ENCODE peak calls at places on chromosomes 6 and 20, in four cellular contexts. J is tibial artery; I is naive thymus-derived CD4-positive, alpha-beta T cell; K is cardiac fibroblast. O is an unnamed sample.

GRCh38 chr20:1949711-1950110 is 44.1 kb downstream of the PDYN start:
- DNase-seq in J (no peak), I (no peak), K (no peak), O (no peak)

GRCh38 chr6:170069611-170070010 is 221.3 kb downstream of the DLL1 start:
- DNase-seq in J (no peak), I (no peak), K (no peak), O (no peak)

GRCh38 chr6:111683749-111684267 is 78.1 kb upstream of the TRAF3IP2 start:
- DNase-seq in J (peak; percentile 68), I (no peak), K (peak; percentile 99), O (no peak)

GRCh38 chr20:31675828-31676533 is 38.3 kb downstream of the COX4I2 start:
- DNase-seq in J (no peak), I (peak; percentile 55), K (peak; percentile 95), O (no peak)

GRCh38 chr6:134446901-134447300 is 129.0 kb upstream of the SGK1 start:
- DNase-seq in J (no peak), I (no peak), K (peak; percentile 69), O (peak; percentile 39)

GRCh38 chr6:137264308-137265075 is 45.3 kb upstream of the IFNGR1 start:
- DNase-seq in J (no peak), I (no peak), K (peak; percentile 17), O (no peak)

GRCh38 chr20:47857142-47857993 is 72.1 kb upstream of the SULF2 start:
- DNase-seq in J (peak; percentile 30), I (no peak), K (peak; percentile 12), O (peak; percentile 62)

GRCh38 chr20:330233-331149 is 5.1 kb downstream of the SOX12 start:
- DNase-seq in J (no peak), I (peak; percentile 61), K (peak; percentile 80), O (peak; percentile 64)

GRCh38 chr6:92767101-92767500 is 652.3 kb downstream of the EPHA7 start:
- DNase-seq in J (no peak), I (no peak), K (no peak), O (peak; percentile 68)

GRCh38 chr20:17611540-17612286 is 41.8 kb downstream of the DSTN start:
- DNase-seq in J (peak; percentile 35), I (no peak), K (peak; percentile 46), O (peak; percentile 74)

GRCh38 chr20:1171461-1172093 is 13.2 kb downstream of the TMEM74B start:
- DNase-seq in J (no peak), I (no peak), K (peak; percentile 48), O (peak; percentile 52)

GRCh38 chr6:44058617-44059358 is 68.5 kb downstream of the MRPL14 start:
- DNase-seq in J (peak; percentile 93), I (no peak), K (peak; percentile 100), O (peak; percentile 96)

GRCh38 chr6:36786055-36786675 is 53.1 kb downstream of the CPNE5 start:
- DNase-seq in J (no peak), I (no peak), K (peak; percentile 21), O (no peak)

GRCh38 chr6:69416739-69417138 is 380.1 kb downstream of the LMBRD1 start:
- DNase-seq in J (no peak), I (no peak), K (peak; percentile 29), O (no peak)

GRCh38 chr20:34215711-34216381 is 25.4 kb upstream of the ASIP start:
- DNase-seq in J (peak; percentile 70), I (peak; percentile 5), K (peak; percentile 57), O (peak; percentile 69)

GRCh38 chr6:145544031-145544430 is 191.3 kb downstream of the EPM2A start:
- DNase-seq in J (no peak), I (no peak), K (peak; percentile 84), O (peak; percentile 93)

GRCh38 chr20:48919336-48919881 is 2.1 kb upstream of the ARFGEF2 start:
- DNase-seq in J (no peak), I (no peak), K (no peak), O (no peak)

GRCh38 chr20:17873410-17874270 is 95.0 kb downstream of the SNX5 start:
- DNase-seq in J (peak; percentile 91), I (no peak), K (peak; percentile 82), O (peak; percentile 70)

GRCh38 chr6:27651371-27651732 is 178.4 kb upstream of the ZNF184 start:
- DNase-seq in J (no peak), I (no peak), K (peak; percentile 24), O (peak; percentile 65)

GRCh38 chr6:83062225-83062624 is 3.4 kb downstream of the UBE3D start:
- DNase-seq in J (no peak), I (no peak), K (peak; percentile 50), O (no peak)

GRCh38 chr6:1024587-1024986 is 287.3 kb upstream of the FOXQ1 start:
- DNase-seq in J (no peak), I (no peak), K (no peak), O (peak; percentile 24)

GRCh38 chr6:939526-940252 is 246.8 kb upstream of the EXOC2 start:
- DNase-seq in J (no peak), I (no peak), K (no peak), O (no peak)

GRCh38 chr20:32035398-32035852 is 16.6 kb upstream of the HCK start:
- DNase-seq in J (no peak), I (no peak), K (no peak), O (no peak)

GRCh38 chr6:56058636-56059035 is 183.2 kb upstream of the BMP5 start:
- DNase-seq in J (no peak), I (no peak), K (no peak), O (no peak)

GRCh38 chr6:24899647-24900325 is 36.0 kb downstream of the RIPOR2 start:
- DNase-seq in J (no peak), I (peak; percentile 46), K (no peak), O (no peak)

GRCh38 chr6:132812756-132813172 is 1.6 kb upstream of the RPS12 start:
- DNase-seq in J (no peak), I (no peak), K (peak; percentile 50), O (peak; percentile 13)

GRCh38 chr6:11766056-11766455 is 12.5 kb downstream of the ADTRP start:
- DNase-seq in J (no peak), I (no peak), K (peak; percentile 54), O (peak; percentile 25)

GRCh38 chr20:38692436-38693411 is 31.6 kb upstream of the SLC32A1 start:
- DNase-seq in J (peak; percentile 31), I (peak; percentile 26), K (peak; percentile 78), O (peak; percentile 80)

GRCh38 chr20:63177785-63178444 is 38.0 kb downstream of the YTHDF1 start:
- DNase-seq in J (no peak), I (no peak), K (peak; percentile 11), O (peak; percentile 11)
- H3K4me3 ChIP-seq in J (no peak overlapping the region), I (no peak overlapping the region), K (no peak overlapping the region), O (no peak overlapping the region)

GRCh38 chr20:14336667-14337066 is 745 bp downstream of the FLRT3 start:
- DNase-seq in J (no peak), I (no peak), K (no peak), O (peak; percentile 45)
- H3K4me3 ChIP-seq in J (peak overlapping the region; percentile 44), I (no peak overlapping the region), K (peak overlapping the region; percentile 25), O (peak overlapping the region; percentile 93)

GRCh38 chr6:139595183-139595582 is 220.7 kb upstream of the CITED2 start:
- DNase-seq in J (no peak), I (no peak), K (peak; percentile 29), O (no peak)

GRCh38 chr6:139597087-139597763 is 222.8 kb upstream of the CITED2 start:
- DNase-seq in J (no peak), I (no peak), K (peak; percentile 35), O (no peak)

GRCh38 chr6:139593081-139593480 is 218.6 kb upstream of the CITED2 start:
- DNase-seq in J (no peak), I (no peak), K (no peak), O (no peak)

GRCh38 chr6:139592011-139592410 is 217.6 kb upstream of the CITED2 start:
- DNase-seq in J (no peak), I (no peak), K (no peak), O (no peak)

DNA sequence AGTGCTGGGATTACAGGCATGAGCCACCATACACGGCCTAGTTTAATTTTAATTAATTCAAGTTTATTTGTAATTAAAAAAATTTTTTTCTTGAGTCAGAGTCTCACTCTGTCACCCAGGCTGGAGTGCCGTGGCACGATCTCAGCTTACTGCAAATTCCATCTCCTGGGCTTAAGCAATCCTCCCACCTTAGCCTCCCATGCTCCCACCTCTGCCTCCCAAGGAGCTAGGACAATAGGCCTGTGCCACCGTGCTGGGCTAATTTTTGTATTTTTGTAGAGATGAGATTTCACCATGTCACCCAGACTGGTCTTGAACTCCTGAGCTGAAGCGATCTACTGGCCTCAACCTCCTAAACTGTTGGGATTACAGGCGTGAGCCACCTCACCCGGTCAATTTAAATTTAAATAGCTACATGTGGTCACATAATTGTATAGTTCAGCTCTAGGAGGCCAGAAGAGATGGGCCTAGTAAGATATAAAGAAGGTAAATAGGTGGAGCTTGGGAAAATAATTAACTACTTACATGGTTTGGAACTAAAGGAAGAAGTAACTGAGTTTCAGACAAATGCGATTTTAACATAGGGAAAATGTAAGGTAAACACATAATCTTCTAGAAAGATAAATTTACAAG is 220.0 kb upstream of the CITED2 start:
- DNase-seq in J (no peak), I (no peak), K (no peak), O (no peak)
- H3K4me3 ChIP-seq in J (no peak overlapping the region), I (no peak overlapping the region), K (no peak overlapping the region), O (no peak overlapping the region)

GRCh38 chr6:127518212-127518709 is 874 bp downstream of the MTCL3 start:
- DNase-seq in J (no peak), I (no peak), K (no peak), O (no peak)
- H3K4me3 ChIP-seq in J (no peak overlapping the region), I (no peak overlapping the region), K (peak overlapping the region; percentile 4), O (no peak overlapping the region)

GRCh38 chr6:40419377-40419776 is 167.8 kb downstream of the LRFN2 start:
- DNase-seq in J (no peak), I (no peak), K (peak; percentile 2), O (peak; percentile 81)
- H3K4me3 ChIP-seq in J (no peak overlapping the region), I (no peak overlapping the region), K (no peak overlapping the region), O (no peak overlapping the region)

DNA sequence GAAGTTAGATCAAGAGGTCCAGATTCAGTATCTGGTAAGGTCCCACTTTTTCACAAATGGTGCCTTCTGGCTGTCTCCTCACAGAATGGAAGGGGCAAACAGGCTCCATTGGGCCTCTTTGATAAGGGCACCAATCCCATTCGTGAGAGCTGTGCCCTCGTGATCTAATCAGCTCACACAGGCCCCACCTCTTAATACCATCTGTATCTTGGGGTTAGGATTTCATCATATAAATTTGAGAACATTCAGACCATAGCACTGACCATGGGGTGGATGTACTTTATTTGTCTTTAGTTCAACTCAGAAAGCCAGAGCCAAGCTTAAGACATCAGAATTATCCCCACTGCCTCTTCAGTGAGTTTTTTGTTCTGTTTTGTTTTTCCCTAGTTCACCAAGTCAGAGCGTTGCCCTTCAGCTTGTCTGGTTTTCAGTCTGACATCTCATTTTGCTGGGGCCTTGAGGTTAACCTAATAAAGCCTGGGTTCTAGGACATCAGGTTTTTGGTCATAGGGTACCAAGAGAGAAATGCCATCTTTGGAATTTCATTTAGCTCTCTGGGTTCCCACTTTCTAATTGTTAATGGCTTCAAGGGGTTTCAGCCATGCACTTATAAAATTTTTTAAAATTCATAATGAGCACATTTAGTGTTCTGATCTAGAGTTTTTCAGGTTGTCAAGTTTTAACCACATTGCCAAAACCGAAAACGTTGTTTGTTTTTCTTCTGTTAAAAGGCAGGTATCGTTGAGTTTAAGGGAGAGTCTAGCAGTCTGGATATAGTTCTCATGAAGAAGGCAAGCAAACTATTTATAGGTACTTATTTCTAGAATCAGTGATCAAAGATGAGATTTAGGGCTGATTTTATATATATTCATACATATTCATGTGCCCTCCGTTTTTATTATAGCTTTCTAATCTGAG is 19.0 kb downstream of the SENP6 start:
- DNase-seq in J (no peak), I (no peak), K (no peak), O (no peak)
- H3K4me3 ChIP-seq in J (no peak overlapping the region), I (no peak overlapping the region), K (no peak overlapping the region), O (no peak overlapping the region)

O was measured in epithelial cell of esophagus.